ENCODE peak calls at places on chromosomes 12 and 14, in eight cellular contexts. One of them, this sample, is unnamed.

GRCh38 chr12:31023271-31023724 is 50.4 kb upstream of the DDX11 start:
- DNase-seq in CD8-positive, alpha-beta T cell: no peak
- DNase-seq in HT1080: no peak
- DNase-seq in stimulated activated CD4-positive, alpha-beta T cell treated with anti-CD3 and anti-CD28 coated beads, Interleukin-4, amount 100 ng/mL, for 1 hour: no peak
- DNase-seq in activated T-helper 1 cell treated with anti-CD3 and anti-CD28 coated beads, Interleukin-12 subunit alpha, Interleukin-12 subunit beta, Interleukin-2, Interleukin-4 antibody, amounts not matched to agents 30 ng/mL and 10 ng/mL and 1 ng/mL, durations not matched to agents 14 hours and 24 hours and 36 hours: no peak
- DNase-seq in Calu3: no peak
- DNase-seq in activated CD4-positive, alpha-beta T cell treated with anti-CD3 and anti-CD28 coated beads for 24 hours: no peak
- DNase-seq in GM04504: no peak
- DNase-seq in this sample: no peak

GRCh38 chr12:3538691-3539030 is 47.7 kb downstream of the PRMT8 start:
- DNase-seq in stimulated activated CD4-positive, alpha-beta T cell treated with anti-CD3 and anti-CD28 coated beads, Interleukin-4, amount 100 ng/mL, for 1 hour: no peak
- DNase-seq in activated T-helper 1 cell treated with anti-CD3 and anti-CD28 coated beads, Interleukin-12 subunit alpha, Interleukin-12 subunit beta, Interleukin-2, Interleukin-4 antibody, amounts not matched to agents 30 ng/mL and 10 ng/mL and 1 ng/mL, durations not matched to agents 14 hours and 24 hours and 36 hours: no peak
- DNase-seq in HT1080: no peak
- DNase-seq in GM04504: no peak
- DNase-seq in CD8-positive, alpha-beta T cell: no peak
- DNase-seq in activated CD4-positive, alpha-beta T cell treated with anti-CD3 and anti-CD28 coated beads for 24 hours: no peak
- DNase-seq in Calu3: no peak
- DNase-seq in this sample: no peak

GRCh38 chr12:93722757-93723567 is 45.8 kb downstream of the CRADD start:
- DNase-seq in activated T-helper 1 cell treated with anti-CD3 and anti-CD28 coated beads, Interleukin-12 subunit alpha, Interleukin-12 subunit beta, Interleukin-2, Interleukin-4 antibody, amounts not matched to agents 30 ng/mL and 10 ng/mL and 1 ng/mL, durations not matched to agents 14 hours and 24 hours and 36 hours: no peak
- DNase-seq in HT1080: peak
- DNase-seq in GM04504: no peak
- DNase-seq in stimulated activated CD4-positive, alpha-beta T cell treated with anti-CD3 and anti-CD28 coated beads, Interleukin-4, amount 100 ng/mL, for 1 hour: no peak
- DNase-seq in CD8-positive, alpha-beta T cell: no peak
- DNase-seq in activated CD4-positive, alpha-beta T cell treated with anti-CD3 and anti-CD28 coated beads for 24 hours: no peak
- DNase-seq in Calu3: peak
- DNase-seq in this sample: no peak

GRCh38 chr14:61090432-61091216 is 109.6 kb downstream of the SLC38A6 start:
- DNase-seq in activated CD4-positive, alpha-beta T cell treated with anti-CD3 and anti-CD28 coated beads for 24 hours: no peak
- DNase-seq in GM04504: no peak
- DNase-seq in HT1080: no peak
- DNase-seq in stimulated activated CD4-positive, alpha-beta T cell treated with anti-CD3 and anti-CD28 coated beads, Interleukin-4, amount 100 ng/mL, for 1 hour: no peak
- DNase-seq in activated T-helper 1 cell treated with anti-CD3 and anti-CD28 coated beads, Interleukin-12 subunit alpha, Interleukin-12 subunit beta, Interleukin-2, Interleukin-4 antibody, amounts not matched to agents 30 ng/mL and 10 ng/mL and 1 ng/mL, durations not matched to agents 14 hours and 24 hours and 36 hours: no peak
- DNase-seq in CD8-positive, alpha-beta T cell: no peak
- DNase-seq in Calu3: no peak
- DNase-seq in this sample: no peak

GRCh38 chr14:49052516-49052915 is 533.7 kb downstream of the RPS29 start:
- DNase-seq in CD8-positive, alpha-beta T cell: no peak
- DNase-seq in activated CD4-positive, alpha-beta T cell treated with anti-CD3 and anti-CD28 coated beads for 24 hours: no peak
- DNase-seq in stimulated activated CD4-positive, alpha-beta T cell treated with anti-CD3 and anti-CD28 coated beads, Interleukin-4, amount 100 ng/mL, for 1 hour: no peak
- DNase-seq in Calu3: no peak
- DNase-seq in GM04504: no peak
- DNase-seq in HT1080: peak
- DNase-seq in activated T-helper 1 cell treated with anti-CD3 and anti-CD28 coated beads, Interleukin-12 subunit alpha, Interleukin-12 subunit beta, Interleukin-2, Interleukin-4 antibody, amounts not matched to agents 30 ng/mL and 10 ng/mL and 1 ng/mL, durations not matched to agents 14 hours and 24 hours and 36 hours: no peak
- DNase-seq in this sample: no peak

GRCh38 chr14:65286443-65286842 is 126.1 kb upstream of the FUT8 start:
- DNase-seq in stimulated activated CD4-positive, alpha-beta T cell treated with anti-CD3 and anti-CD28 coated beads, Interleukin-4, amount 100 ng/mL, for 1 hour: no peak
- DNase-seq in CD8-positive, alpha-beta T cell: no peak
- DNase-seq in Calu3: peak
- DNase-seq in activated CD4-positive, alpha-beta T cell treated with anti-CD3 and anti-CD28 coated beads for 24 hours: no peak
- DNase-seq in GM04504: no peak
- DNase-seq in activated T-helper 1 cell treated with anti-CD3 and anti-CD28 coated beads, Interleukin-12 subunit alpha, Interleukin-12 subunit beta, Interleukin-2, Interleukin-4 antibody, amounts not matched to agents 30 ng/mL and 10 ng/mL and 1 ng/mL, durations not matched to agents 14 hours and 24 hours and 36 hours: no peak
- DNase-seq in HT1080: peak
- DNase-seq in this sample: no peak

GRCh38 chr14:68564826-68565760 is 227.8 kb downstream of the ZFP36L1 start:
- DNase-seq in activated CD4-positive, alpha-beta T cell treated with anti-CD3 and anti-CD28 coated beads for 24 hours: no peak
- DNase-seq in stimulated activated CD4-positive, alpha-beta T cell treated with anti-CD3 and anti-CD28 coated beads, Interleukin-4, amount 100 ng/mL, for 1 hour: no peak
- DNase-seq in Calu3: no peak
- DNase-seq in HT1080: no peak
- DNase-seq in activated T-helper 1 cell treated with anti-CD3 and anti-CD28 coated beads, Interleukin-12 subunit alpha, Interleukin-12 subunit beta, Interleukin-2, Interleukin-4 antibody, amounts not matched to agents 30 ng/mL and 10 ng/mL and 1 ng/mL, durations not matched to agents 14 hours and 24 hours and 36 hours: peak
- DNase-seq in GM04504: no peak
- DNase-seq in CD8-positive, alpha-beta T cell: no peak
- DNase-seq in this sample: no peak

GRCh38 chr12:112473056-112473455 is 54.3 kb downstream of the PTPN11 start:
- DNase-seq in Calu3: peak
- DNase-seq in GM04504: no peak
- DNase-seq in activated T-helper 1 cell treated with anti-CD3 and anti-CD28 coated beads, Interleukin-12 subunit alpha, Interleukin-12 subunit beta, Interleukin-2, Interleukin-4 antibody, amounts not matched to agents 30 ng/mL and 10 ng/mL and 1 ng/mL, durations not matched to agents 14 hours and 24 hours and 36 hours: no peak
- DNase-seq in HT1080: peak
- DNase-seq in CD8-positive, alpha-beta T cell: no peak
- DNase-seq in activated CD4-positive, alpha-beta T cell treated with anti-CD3 and anti-CD28 coated beads for 24 hours: no peak
- DNase-seq in stimulated activated CD4-positive, alpha-beta T cell treated with anti-CD3 and anti-CD28 coated beads, Interleukin-4, amount 100 ng/mL, for 1 hour: no peak
- DNase-seq in this sample: no peak

GRCh38 chr14:95470942-95471499 is 45.4 kb downstream of the SYNE3 start:
- DNase-seq in GM04504: no peak
- DNase-seq in Calu3: no peak
- DNase-seq in CD8-positive, alpha-beta T cell: no peak
- DNase-seq in stimulated activated CD4-positive, alpha-beta T cell treated with anti-CD3 and anti-CD28 coated beads, Interleukin-4, amount 100 ng/mL, for 1 hour: no peak
- DNase-seq in HT1080: no peak
- DNase-seq in activated T-helper 1 cell treated with anti-CD3 and anti-CD28 coated beads, Interleukin-12 subunit alpha, Interleukin-12 subunit beta, Interleukin-2, Interleukin-4 antibody, amounts not matched to agents 30 ng/mL and 10 ng/mL and 1 ng/mL, durations not matched to agents 14 hours and 24 hours and 36 hours: no peak
- DNase-seq in activated CD4-positive, alpha-beta T cell treated with anti-CD3 and anti-CD28 coated beads for 24 hours: no peak
- DNase-seq in this sample: no peak

GRCh38 chr12:93043192-93043876 is 114.2 kb upstream of the EEA1 start:
- DNase-seq in activated CD4-positive, alpha-beta T cell treated with anti-CD3 and anti-CD28 coated beads for 24 hours: no peak
- DNase-seq in GM04504: no peak
- DNase-seq in CD8-positive, alpha-beta T cell: no peak
- DNase-seq in activated T-helper 1 cell treated with anti-CD3 and anti-CD28 coated beads, Interleukin-12 subunit alpha, Interleukin-12 subunit beta, Interleukin-2, Interleukin-4 antibody, amounts not matched to agents 30 ng/mL and 10 ng/mL and 1 ng/mL, durations not matched to agents 14 hours and 24 hours and 36 hours: no peak
- DNase-seq in Calu3: no peak
- DNase-seq in HT1080: no peak
- DNase-seq in stimulated activated CD4-positive, alpha-beta T cell treated with anti-CD3 and anti-CD28 coated beads, Interleukin-4, amount 100 ng/mL, for 1 hour: no peak
- DNase-seq in this sample: no peak

GRCh38 chr12:103956515-103957027 is 9.1 kb upstream of the TDG start:
- DNase-seq in activated CD4-positive, alpha-beta T cell treated with anti-CD3 and anti-CD28 coated beads for 24 hours: no peak
- DNase-seq in stimulated activated CD4-positive, alpha-beta T cell treated with anti-CD3 and anti-CD28 coated beads, Interleukin-4, amount 100 ng/mL, for 1 hour: no peak
- DNase-seq in Calu3: peak
- DNase-seq in activated T-helper 1 cell treated with anti-CD3 and anti-CD28 coated beads, Interleukin-12 subunit alpha, Interleukin-12 subunit beta, Interleukin-2, Interleukin-4 antibody, amounts not matched to agents 30 ng/mL and 10 ng/mL and 1 ng/mL, durations not matched to agents 14 hours and 24 hours and 36 hours: peak
- DNase-seq in GM04504: no peak
- DNase-seq in HT1080: no peak
- DNase-seq in CD8-positive, alpha-beta T cell: no peak
- DNase-seq in this sample: no peak

GRCh38 chr12:20212658-20213387 is 155.5 kb upstream of the PDE3A start:
- DNase-seq in activated T-helper 1 cell treated with anti-CD3 and anti-CD28 coated beads, Interleukin-12 subunit alpha, Interleukin-12 subunit beta, Interleukin-2, Interleukin-4 antibody, amounts not matched to agents 30 ng/mL and 10 ng/mL and 1 ng/mL, durations not matched to agents 14 hours and 24 hours and 36 hours: no peak
- DNase-seq in activated CD4-positive, alpha-beta T cell treated with anti-CD3 and anti-CD28 coated beads for 24 hours: no peak
- DNase-seq in CD8-positive, alpha-beta T cell: no peak
- DNase-seq in Calu3: peak
- DNase-seq in stimulated activated CD4-positive, alpha-beta T cell treated with anti-CD3 and anti-CD28 coated beads, Interleukin-4, amount 100 ng/mL, for 1 hour: no peak
- DNase-seq in HT1080: peak
- DNase-seq in GM04504: peak
- DNase-seq in this sample: no peak

GRCh38 chr14:65471038-65471878 is 58.7 kb downstream of the FUT8 start:
- DNase-seq in activated CD4-positive, alpha-beta T cell treated with anti-CD3 and anti-CD28 coated beads for 24 hours: no peak
- DNase-seq in GM04504: no peak
- DNase-seq in Calu3: no peak
- DNase-seq in CD8-positive, alpha-beta T cell: no peak
- DNase-seq in HT1080: no peak
- DNase-seq in activated T-helper 1 cell treated with anti-CD3 and anti-CD28 coated beads, Interleukin-12 subunit alpha, Interleukin-12 subunit beta, Interleukin-2, Interleukin-4 antibody, amounts not matched to agents 30 ng/mL and 10 ng/mL and 1 ng/mL, durations not matched to agents 14 hours and 24 hours and 36 hours: no peak
- DNase-seq in stimulated activated CD4-positive, alpha-beta T cell treated with anti-CD3 and anti-CD28 coated beads, Interleukin-4, amount 100 ng/mL, for 1 hour: no peak
- DNase-seq in this sample: no peak

GRCh38 chr14:30610719-30611388 is 11.3 kb upstream of the SCFD1 start:
- DNase-seq in GM04504: no peak
- DNase-seq in HT1080: peak
- DNase-seq in Calu3: peak
- DNase-seq in activated T-helper 1 cell treated with anti-CD3 and anti-CD28 coated beads, Interleukin-12 subunit alpha, Interleukin-12 subunit beta, Interleukin-2, Interleukin-4 antibody, amounts not matched to agents 30 ng/mL and 10 ng/mL and 1 ng/mL, durations not matched to agents 14 hours and 24 hours and 36 hours: no peak
- DNase-seq in stimulated activated CD4-positive, alpha-beta T cell treated with anti-CD3 and anti-CD28 coated beads, Interleukin-4, amount 100 ng/mL, for 1 hour: no peak
- DNase-seq in CD8-positive, alpha-beta T cell: no peak
- DNase-seq in activated CD4-positive, alpha-beta T cell treated with anti-CD3 and anti-CD28 coated beads for 24 hours: no peak
- DNase-seq in this sample: no peak

GRCh38 chr14:46571970-46572369 is 79.6 kb downstream of the RPL10L start:
- DNase-seq in HT1080: peak
- DNase-seq in Calu3: no peak
- DNase-seq in CD8-positive, alpha-beta T cell: no peak
- DNase-seq in GM04504: no peak
- DNase-seq in activated T-helper 1 cell treated with anti-CD3 and anti-CD28 coated beads, Interleukin-12 subunit alpha, Interleukin-12 subunit beta, Interleukin-2, Interleukin-4 antibody, amounts not matched to agents 30 ng/mL and 10 ng/mL and 1 ng/mL, durations not matched to agents 14 hours and 24 hours and 36 hours: no peak
- DNase-seq in stimulated activated CD4-positive, alpha-beta T cell treated with anti-CD3 and anti-CD28 coated beads, Interleukin-4, amount 100 ng/mL, for 1 hour: no peak
- DNase-seq in activated CD4-positive, alpha-beta T cell treated with anti-CD3 and anti-CD28 coated beads for 24 hours: no peak
- DNase-seq in this sample: no peak

GRCh38 chr12:40618621-40619020 is 73.6 kb upstream of the CNTN1 start:
- DNase-seq in CD8-positive, alpha-beta T cell: no peak
- DNase-seq in HT1080: no peak
- DNase-seq in Calu3: no peak
- DNase-seq in GM04504: no peak
- DNase-seq in activated T-helper 1 cell treated with anti-CD3 and anti-CD28 coated beads, Interleukin-12 subunit alpha, Interleukin-12 subunit beta, Interleukin-2, Interleukin-4 antibody, amounts not matched to agents 30 ng/mL and 10 ng/mL and 1 ng/mL, durations not matched to agents 14 hours and 24 hours and 36 hours: no peak
- DNase-seq in stimulated activated CD4-positive, alpha-beta T cell treated with anti-CD3 and anti-CD28 coated beads, Interleukin-4, amount 100 ng/mL, for 1 hour: no peak
- DNase-seq in activated CD4-positive, alpha-beta T cell treated with anti-CD3 and anti-CD28 coated beads for 24 hours: no peak
- DNase-seq in this sample: no peak